ENCODE peak calls at places on chromosomes 6 and 20, in seven cellular contexts. H is progenitor cell of endocrine pancreas; B is activated naive CD4-positive, alpha-beta T cell; S is stimulated activated CD8-positive, alpha-beta memory T cell treated with anti-CD3 and anti-CD28 coated beads, Interleukin-15, amount 100 ng/mL, for 4 hours; P is anterior cingulate cortex; D is fibroblast of lung; V is fibroblast of gingiva. A is an unnamed sample.

GRCh38 chr6:165891320-165891719 is 228.3 kb upstream of the PDE10A start:
- DNase-seq in H (no peak), B (no peak), S (no peak), P (no peak), D (no peak), V (no peak), A (no peak)

GRCh38 chr6:54060286-54060685 is 51.0 kb upstream of the MLIP start:
- DNase-seq in H (no peak), B (no peak), S (no peak), P (no peak), D (peak; percentile 64), V (peak; percentile 3), A (no peak)

GRCh38 chr6:35487653-35488516 is 9.0 kb downstream of the TEAD3 start:
- DNase-seq in H (no peak), B (no peak), S (no peak), P (no peak), D (peak; percentile 75), V (no peak), A (no peak)

GRCh38 chr6:69601132-69601531 is 195.7 kb downstream of the LMBRD1 start:
- DNase-seq in H (no peak), B (no peak), S (no peak), P (no peak), D (no peak), V (no peak), A (no peak)

GRCh38 chr20:46215913-46216707 is 92.2 kb downstream of the CDH22 start:
- DNase-seq in H (peak; percentile 22), B (no peak), S (no peak), P (no peak), D (peak; percentile 59), V (no peak), A (no peak)

GRCh38 chr6:169738204-169738971 is 13.0 kb downstream of the DYNLT2 start:
- DNase-seq in H (no peak), B (no peak), S (no peak), P (no peak), D (no peak), V (peak; percentile 36), A (peak; percentile 26)

GRCh38 chr6:18543061-18543460 is 155.9 kb downstream of the RNF144B start:
- DNase-seq in H (no peak), B (no peak), S (no peak), P (no peak), D (no peak), V (no peak), A (no peak)

GRCh38 chr20:47272893-47273590 is 83.5 kb downstream of the ZMYND8 start:
- DNase-seq in H (peak; percentile 39), B (no peak), S (peak; percentile 27), P (peak; percentile 20), D (peak; percentile 69), V (peak; percentile 45), A (peak; percentile 50)

GRCh38 chr6:36324715-36325114 is 12.0 kb downstream of the BNIP5 start:
- DNase-seq in H (no peak), B (no peak), S (no peak), P (no peak), D (no peak), V (no peak), A (no peak)

GRCh38 chr6:36386495-36387439 is 702 bp downstream of the ETV7 start:
- DNase-seq in H (no peak), B (no peak), S (no peak), P (no peak), D (peak; percentile 58), V (peak; percentile 39), A (peak; percentile 14)

GRCh38 chr6:85752602-85753001 is 109.9 kb upstream of the SYNCRIP start:
- DNase-seq in H (no peak), B (no peak), S (no peak), P (no peak), D (no peak), V (no peak), A (no peak)

GRCh38 chr20:62303327-62304226 is 780 bp downstream of the ADRM1 start:
- DNase-seq in H (peak; percentile 30), B (no peak), S (no peak), P (no peak), D (peak; percentile 16), V (no peak), A (peak; percentile 35)

GRCh38 chr6:17865243-17865642 is 122.2 kb downstream of the KIF13A start:
- DNase-seq in H (no peak), B (no peak), S (no peak), P (peak; percentile 14), D (peak; percentile 60), V (no peak), A (no peak)

GRCh38 chr20:57772349-57772964 is 62.6 kb upstream of the PMEPA1 start:
- DNase-seq in H (no peak), B (no peak), S (no peak), P (no peak), D (peak; percentile 82), V (peak; percentile 36), A (no peak)

GRCh38 chr6:22049002-22049401 is 247.8 kb downstream of the PRL start:
- DNase-seq in H (no peak), B (no peak), S (no peak), P (no peak), D (peak; percentile 49), V (no peak), A (no peak)

A was measured in activated naive CD8-positive, alpha-beta T cell treated with anti-CD3 and anti-CD28 coated beads, Interleukin-2, amount 50 U/mL, for 24 hours.